ENCODE peak calls at places on chromosomes 6 and 20, in four cellular contexts. U is tibial artery, G is A549, Y is fibroblast of lung. M is an unnamed sample.

GRCh38 chr6:111740506-111740905 is 132.7 kb downstream of the FYN start:
- DNase-seq in U (no peak), G (no peak), Y (no peak), M (no peak)

GRCh38 chr6:125307964-125308615 is 6.3 kb upstream of the HDDC2 start:
- DNase-seq in U (no peak), G (no peak), Y (no peak), M (no peak)

GRCh38 chr20:7094438-7094997 is 327.0 kb downstream of the BMP2 start:
- DNase-seq in U (no peak), G (peak), Y (peak), M (no peak)

GRCh38 chr20:1336699-1337387 is 7.9 kb upstream of the SDCBP2 start:
- DNase-seq in U (peak), G (no peak), Y (no peak), M (no peak)

GRCh38 chr6:148831531-148831930 is 84.7 kb downstream of the UST start:
- DNase-seq in U (no peak), G (no peak), Y (peak), M (peak)

GRCh38 chr6:159929819-159930218 is 39.0 kb downstream of the MAS1 start:
- DNase-seq in U (no peak), G (no peak), Y (no peak), M (no peak)

GRCh38 chr6:148451690-148452089 is 109.1 kb downstream of the SASH1 start:
- DNase-seq in U (no peak), G (no peak), Y (no peak), M (no peak)

GRCh38 chr20:35604444-35604750 is 11.2 kb upstream of the SPAG4 start:
- DNase-seq in U (peak), G (no peak), Y (no peak), M (no peak)

GRCh38 chr6:106223300-106223930 is 102.1 kb downstream of the ATG5 start:
- DNase-seq in U (no peak), G (peak), Y (peak), M (peak)

GRCh38 chr6:122426597-122426996 is 27.1 kb downstream of the HSF2 start:
- DNase-seq in U (no peak), G (no peak), Y (no peak), M (no peak)

GRCh38 chr6:7958464-7958863 is 47.9 kb upstream of the TXNDC5 start:
- DNase-seq in U (no peak), G (no peak), Y (no peak), M (no peak)

DNA sequence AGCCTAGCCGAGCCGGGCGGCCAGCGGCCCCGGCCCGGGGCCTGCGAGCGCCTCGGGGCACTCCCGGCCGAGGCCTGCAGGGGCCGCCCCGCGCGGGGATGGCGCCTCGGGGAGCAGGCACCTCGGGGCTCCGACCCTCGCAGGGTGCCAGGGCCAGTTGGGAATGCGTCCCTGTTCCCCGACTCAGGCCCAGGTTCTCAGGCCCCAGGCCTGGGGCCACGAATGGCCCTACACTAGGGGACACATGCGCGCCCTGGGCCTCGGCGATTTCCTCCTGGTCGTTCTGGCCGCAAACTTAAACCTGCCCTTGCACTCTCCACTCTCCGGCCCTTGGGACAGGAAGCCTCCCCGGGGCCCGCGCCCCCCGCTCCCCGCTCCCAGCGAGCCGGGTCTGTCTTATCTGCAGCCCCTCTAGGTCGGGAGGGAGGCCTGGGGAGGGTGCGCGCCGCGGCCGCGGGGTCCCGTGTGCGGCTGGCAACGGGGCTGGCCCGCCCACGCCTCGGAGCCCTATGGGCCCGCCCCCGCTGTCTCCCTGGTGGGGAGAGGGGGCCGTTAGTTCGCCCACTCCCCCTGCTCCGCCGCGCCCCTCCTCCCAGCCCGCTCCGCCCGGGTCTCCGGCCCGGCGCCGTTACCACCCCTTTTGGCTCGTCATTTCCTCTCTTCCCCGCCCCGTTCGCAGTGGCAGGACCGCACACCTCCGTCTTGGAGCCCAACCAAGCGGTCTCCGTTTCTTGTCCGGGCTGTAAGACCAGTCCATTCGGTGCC is 611 bp downstream of the NFYA start:
- DNase-seq in U (peak), G (peak), Y (peak), M (no peak)
- TF ChIP-seq CTCF in U (peak), G (no peak), Y (peak), M (peak)

DNA sequence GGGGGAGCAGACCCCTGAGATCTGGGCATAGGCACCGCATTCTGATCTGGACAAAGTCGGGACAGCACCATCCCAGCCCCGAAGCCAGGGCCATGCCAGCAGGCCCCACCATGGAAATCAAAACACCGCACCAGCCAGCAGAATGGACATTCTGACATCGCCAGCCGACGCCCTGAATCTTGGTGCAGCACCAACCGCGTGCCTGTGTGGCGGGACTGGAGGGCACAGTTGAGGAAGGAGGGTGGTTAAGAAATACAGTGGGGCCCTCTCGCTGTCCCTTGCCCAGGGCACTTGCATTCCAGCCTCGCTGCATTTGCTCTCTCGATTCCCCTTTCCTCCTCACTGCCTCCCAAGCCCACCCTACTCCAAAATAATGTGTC is 2.0 kb downstream of the NNAT start:
- DNase-seq in U (no peak), G (no peak), Y (no peak), M (no peak)
- H3K4me3 ChIP-seq in U (no peak), G (no peak), Y (no peak), M (no peak)

DNA sequence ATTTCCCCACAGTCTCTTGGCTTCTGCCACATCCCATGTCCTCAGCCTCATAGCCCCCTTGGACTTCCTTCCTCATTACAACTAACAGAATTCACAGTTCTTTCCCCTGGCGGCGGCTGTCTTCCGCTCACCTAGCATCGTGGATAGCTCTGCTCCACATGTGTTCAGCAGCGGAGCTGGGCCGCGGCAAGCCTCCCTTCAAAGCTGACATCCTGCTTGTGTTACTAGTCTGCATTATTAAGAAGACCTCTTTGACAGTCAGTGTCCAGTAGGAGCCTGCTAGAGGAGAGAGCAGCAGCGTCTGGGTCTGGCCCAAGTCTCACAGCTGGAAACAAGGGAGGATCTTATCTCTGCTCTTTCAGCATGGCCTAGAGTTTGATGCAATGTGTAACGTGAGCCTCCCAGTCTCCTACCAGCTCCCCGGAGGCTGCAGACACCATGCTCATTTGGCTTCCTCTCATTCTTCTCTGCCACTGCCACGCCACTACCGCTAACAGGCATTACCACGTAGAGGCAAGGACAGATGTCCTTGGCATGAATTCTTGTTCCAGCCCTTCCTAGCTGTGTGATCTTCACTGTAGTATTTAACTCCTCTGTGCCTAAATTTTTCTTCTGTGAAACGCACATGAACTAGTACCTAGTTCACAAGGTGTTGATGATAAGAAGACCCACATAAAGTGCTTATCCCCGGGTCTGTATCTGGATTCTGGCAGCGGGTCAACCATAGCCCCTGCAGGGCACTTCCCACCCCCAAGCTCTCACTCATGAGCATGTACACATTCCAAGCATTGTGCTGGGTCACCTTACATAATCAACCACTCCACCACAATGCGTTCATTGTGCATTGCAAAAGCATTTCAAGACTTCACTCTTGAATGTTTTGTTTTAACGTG is 107.1 kb upstream of the BACH2 start:
- DNase-seq in U (no peak), G (no peak), Y (peak), M (no peak)
- TF ChIP-seq CTCF in U (no peak), G (no peak), Y (no peak), M (no peak)

GRCh38 chr6:165884813-165885765 is 222.0 kb upstream of the PDE10A start:
- DNase-seq in U (peak), G (peak), Y (peak), M (no peak)
- H3K4me3 ChIP-seq in U (no peak), G (no peak), Y (no peak), M (no peak)

DNA sequence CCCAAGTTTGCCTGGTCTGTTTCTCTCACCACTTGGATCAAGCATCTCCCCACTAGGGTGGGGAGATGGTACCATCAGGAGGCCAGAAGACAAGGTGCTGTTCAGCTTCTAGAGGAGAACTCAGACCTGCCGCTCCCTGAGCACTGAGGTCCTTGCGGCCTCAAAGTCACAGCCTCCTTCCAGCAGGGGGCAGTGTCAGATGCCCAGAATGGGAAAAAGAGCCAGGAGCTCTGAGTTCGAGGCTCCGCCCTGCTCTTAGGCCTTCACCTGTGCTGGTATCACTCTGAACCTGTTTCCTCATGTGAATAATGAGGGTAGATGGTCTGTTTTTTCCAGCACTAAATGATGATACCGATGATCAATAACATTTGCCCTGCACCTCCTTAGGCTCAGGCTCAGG is 68.7 kb downstream of the TOX2 start:
- DNase-seq in U (no peak), G (no peak), Y (no peak), M (no peak)
- TF ChIP-seq CTCF in U (peak), G (peak), Y (no peak), M (peak)

DNA sequence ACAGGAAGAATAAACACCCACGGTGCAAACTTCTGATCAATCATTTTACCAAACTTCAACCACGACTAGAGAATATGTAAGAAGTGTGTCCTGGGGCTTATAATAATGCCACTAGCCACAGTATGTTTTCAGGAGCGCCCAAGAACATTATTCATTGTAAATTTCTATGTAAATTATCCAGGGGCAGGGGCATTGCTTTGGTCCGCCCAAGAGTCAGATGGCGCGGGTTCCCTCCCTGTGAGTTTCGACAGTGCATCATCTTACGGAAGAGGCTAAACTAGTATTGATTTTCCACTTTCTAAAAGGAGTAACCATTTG is 10.6 kb upstream of the POU3F2 start:
- DNase-seq in U (no peak), G (no peak), Y (no peak), M (no peak)
- H3K4me3 ChIP-seq in U (no peak), G (no peak), Y (no peak), M (no peak)